ENCODE peak calls at places on chromosome 13, in four cellular contexts. One of them, this sample, is unnamed.

GRCh38 chr13:43546260-43546659 is 240.5 kb downstream of the ENOX1 start:
- DNase-seq in CD8-positive, alpha-beta T cell: no peak
- DNase-seq in lower lobe of right lung: no peak
- DNase-seq in thoracic aorta: no peak
- DNase-seq in this sample: no peak

GRCh38 chr13:102395174-102395573 is 6.7 kb downstream of the FGF14 start:
- DNase-seq in CD8-positive, alpha-beta T cell: no peak
- DNase-seq in lower lobe of right lung: no peak
- DNase-seq in thoracic aorta: no peak
- DNase-seq in this sample: no peak

GRCh38 chr13:28574617-28575142 is 79.8 kb upstream of the FLT1 start:
- DNase-seq in CD8-positive, alpha-beta T cell: no peak
- DNase-seq in lower lobe of right lung: no peak
- DNase-seq in thoracic aorta: no peak
- DNase-seq in this sample: no peak

GRCh38 chr13:105139048-105139379 is 1396.4 kb downstream of the EFNB2 start:
- DNase-seq in CD8-positive, alpha-beta T cell: no peak
- DNase-seq in lower lobe of right lung: no peak
- DNase-seq in thoracic aorta: no peak
- DNase-seq in this sample: no peak

GRCh38 chr13:78102121-78102677 is 183.6 kb upstream of the EDNRB start:
- DNase-seq in CD8-positive, alpha-beta T cell: no peak
- DNase-seq in lower lobe of right lung: no peak
- DNase-seq in thoracic aorta: no peak
- DNase-seq in this sample: no peak

GRCh38 chr13:105202384-105202783 is 1333.1 kb downstream of the EFNB2 start:
- DNase-seq in CD8-positive, alpha-beta T cell: no peak
- DNase-seq in lower lobe of right lung: no peak
- DNase-seq in thoracic aorta: no peak
- DNase-seq in this sample: no peak

GRCh38 chr13:41693434-41693833 is 236.1 kb downstream of the RGCC start:
- DNase-seq in CD8-positive, alpha-beta T cell: no peak
- DNase-seq in lower lobe of right lung: no peak
- DNase-seq in thoracic aorta: no peak
- DNase-seq in this sample: no peak

GRCh38 chr13:33349996-33350826 is 64.7 kb upstream of the STARD13 start:
- DNase-seq in CD8-positive, alpha-beta T cell: no peak
- DNase-seq in lower lobe of right lung: peak
- DNase-seq in thoracic aorta: no peak
- DNase-seq in this sample: no peak

DNA sequence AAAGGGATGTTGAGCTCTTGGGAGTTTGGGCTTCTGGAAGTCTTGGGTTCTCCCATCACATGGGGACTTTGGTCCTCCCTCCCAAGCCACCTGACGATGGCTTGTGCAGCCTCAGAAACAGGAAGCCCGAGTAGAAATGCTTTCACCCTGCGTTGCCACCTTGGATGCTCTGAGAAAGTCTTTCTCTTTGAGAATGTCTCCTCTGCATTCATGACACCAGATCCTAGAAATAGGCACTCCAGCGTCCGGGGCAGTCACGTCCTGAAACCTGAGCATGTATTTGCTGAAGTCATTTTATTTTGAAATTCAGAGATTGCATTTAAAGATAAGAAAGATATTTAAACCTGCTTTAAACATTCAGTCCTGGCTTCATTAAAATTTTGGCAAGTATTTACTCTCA is 34.4 kb downstream of the CUL4A start:
- DNase-seq in CD8-positive, alpha-beta T cell: no peak
- DNase-seq in lower lobe of right lung: no peak
- DNase-seq in thoracic aorta: no peak
- DNase-seq in this sample: no peak
- H3K27ac ChIP-seq in CD8-positive, alpha-beta T cell: no peak
- H3K27ac ChIP-seq in lower lobe of right lung: no peak
- H3K27ac ChIP-seq in thoracic aorta: no peak
- H3K27ac ChIP-seq in this sample: no peak

DNA sequence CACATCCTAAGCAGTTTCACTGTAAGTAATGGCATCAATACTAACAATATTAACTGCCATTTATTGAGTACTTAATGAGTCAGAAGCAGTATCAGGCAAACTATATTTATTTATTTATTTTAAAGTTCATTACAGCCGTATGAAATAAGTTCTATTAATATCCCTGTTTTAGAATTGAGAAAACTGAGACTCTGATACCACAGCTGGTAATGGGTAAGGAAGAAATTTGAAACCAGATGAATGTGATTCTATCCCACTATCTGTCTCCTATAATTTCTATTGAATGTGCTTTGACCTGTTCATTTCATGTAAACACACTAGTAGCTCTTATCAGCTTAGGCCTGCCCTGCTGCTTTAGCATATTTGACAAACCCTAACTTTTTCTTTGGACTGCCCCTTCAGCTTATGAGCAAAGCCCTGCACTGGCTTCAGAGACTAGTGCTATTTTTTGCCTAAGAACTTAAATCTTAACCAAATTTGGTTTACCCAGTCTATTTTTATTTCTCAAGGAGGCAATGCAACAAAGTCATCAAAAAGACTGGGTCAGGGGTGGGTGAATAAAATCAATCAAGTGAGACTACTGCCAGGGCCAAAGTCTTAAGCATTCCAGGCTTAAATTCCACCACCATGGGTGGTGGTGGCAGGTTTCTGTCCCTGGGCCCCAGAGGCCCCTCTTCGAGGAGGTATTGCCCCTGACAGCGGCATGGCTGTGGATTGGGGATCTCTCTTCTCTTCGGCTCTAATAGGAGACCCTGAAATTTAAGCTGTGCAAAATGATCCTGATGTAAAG is 143.4 kb downstream of the DLEU7 start:
- DNase-seq in CD8-positive, alpha-beta T cell: no peak
- DNase-seq in lower lobe of right lung: no peak
- DNase-seq in thoracic aorta: no peak
- DNase-seq in this sample: no peak
- H3K27ac ChIP-seq in CD8-positive, alpha-beta T cell: no peak
- H3K27ac ChIP-seq in lower lobe of right lung: no peak
- H3K27ac ChIP-seq in thoracic aorta: no peak
- H3K27ac ChIP-seq in this sample: no peak

DNA sequence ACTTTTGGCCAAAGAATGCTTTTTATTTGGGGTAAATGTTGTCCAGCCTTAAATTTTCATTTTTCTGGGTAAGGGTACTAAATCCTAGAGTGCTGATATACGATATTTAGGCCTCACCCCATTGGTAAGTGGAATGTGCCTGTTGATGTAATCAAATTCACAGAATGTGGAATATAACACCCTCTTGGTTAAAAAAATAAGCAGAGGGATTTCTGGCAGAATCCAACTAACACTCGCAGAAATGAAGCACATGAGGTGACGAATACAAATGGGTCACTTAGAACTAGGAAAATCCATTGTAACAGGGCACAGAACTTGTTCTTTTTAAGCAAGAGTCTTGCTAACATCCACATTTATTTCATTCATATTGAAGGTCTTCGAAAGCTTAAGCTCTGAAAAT is 320.3 kb downstream of the SHISA2 start:
- DNase-seq in CD8-positive, alpha-beta T cell: no peak
- DNase-seq in lower lobe of right lung: no peak
- DNase-seq in thoracic aorta: no peak
- DNase-seq in this sample: no peak
- H3K27ac ChIP-seq in CD8-positive, alpha-beta T cell: no peak
- H3K27ac ChIP-seq in lower lobe of right lung: no peak
- H3K27ac ChIP-seq in thoracic aorta: no peak
- H3K27ac ChIP-seq in this sample: no peak

GRCh38 chr13:99687728-99688397 is 186.6 kb downstream of the TM9SF2 start:
- DNase-seq in CD8-positive, alpha-beta T cell: no peak
- DNase-seq in lower lobe of right lung: no peak
- DNase-seq in thoracic aorta: no peak
- DNase-seq in this sample: no peak

GRCh38 chr13:99688776-99689175 is 187.5 kb downstream of the TM9SF2 start:
- DNase-seq in CD8-positive, alpha-beta T cell: no peak
- DNase-seq in lower lobe of right lung: no peak
- DNase-seq in thoracic aorta: no peak
- DNase-seq in this sample: no peak

GRCh38 chr13:99690426-99691189 is 189.3 kb downstream of the TM9SF2 start:
- DNase-seq in CD8-positive, alpha-beta T cell: no peak
- DNase-seq in lower lobe of right lung: no peak
- DNase-seq in thoracic aorta: no peak
- DNase-seq in this sample: no peak

GRCh38 chr13:99691552-99691951 is 190.3 kb downstream of the TM9SF2 start:
- DNase-seq in CD8-positive, alpha-beta T cell: no peak
- DNase-seq in lower lobe of right lung: no peak
- DNase-seq in thoracic aorta: no peak
- DNase-seq in this sample: no peak

GRCh38 chr13:99689955-99690354 is 188.7 kb downstream of the TM9SF2 start:
- DNase-seq in CD8-positive, alpha-beta T cell: no peak
- DNase-seq in lower lobe of right lung: no peak
- DNase-seq in thoracic aorta: no peak
- DNase-seq in this sample: no peak
- H3K27ac ChIP-seq in CD8-positive, alpha-beta T cell: no peak
- H3K27ac ChIP-seq in lower lobe of right lung: no peak
- H3K27ac ChIP-seq in thoracic aorta: no peak
- H3K27ac ChIP-seq in this sample: no peak

GRCh38 chr13:30235206-30235605 is 72.1 kb downstream of the KATNAL1 start:
- DNase-seq in CD8-positive, alpha-beta T cell: no peak
- DNase-seq in lower lobe of right lung: no peak
- DNase-seq in thoracic aorta: no peak
- DNase-seq in this sample: no peak
- H3K27ac ChIP-seq in CD8-positive, alpha-beta T cell: no peak
- H3K27ac ChIP-seq in lower lobe of right lung: no peak
- H3K27ac ChIP-seq in thoracic aorta: no peak
- H3K27ac ChIP-seq in this sample: no peak

GRCh38 chr13:50646070-50646469 is 197.4 kb downstream of the DLEU7 start:
- DNase-seq in CD8-positive, alpha-beta T cell: no peak
- DNase-seq in lower lobe of right lung: no peak
- DNase-seq in thoracic aorta: no peak
- DNase-seq in this sample: no peak

GRCh38 chr13:50650936-50651638 is 192.4 kb downstream of the DLEU7 start:
- DNase-seq in CD8-positive, alpha-beta T cell: no peak
- DNase-seq in lower lobe of right lung: no peak
- DNase-seq in thoracic aorta: no peak
- DNase-seq in this sample: no peak

GRCh38 chr13:50654341-50654740 is 189.2 kb downstream of the DLEU7 start:
- DNase-seq in CD8-positive, alpha-beta T cell: no peak
- DNase-seq in lower lobe of right lung: no peak
- DNase-seq in thoracic aorta: no peak
- DNase-seq in this sample: no peak

GRCh38 chr13:50651916-50652315 is 191.6 kb downstream of the DLEU7 start:
- DNase-seq in CD8-positive, alpha-beta T cell: no peak
- DNase-seq in lower lobe of right lung: no peak
- DNase-seq in thoracic aorta: no peak
- DNase-seq in this sample: no peak

GRCh38 chr13:50650478-50650877 is 193.0 kb downstream of the DLEU7 start:
- DNase-seq in CD8-positive, alpha-beta T cell: no peak
- DNase-seq in lower lobe of right lung: no peak
- DNase-seq in thoracic aorta: no peak
- DNase-seq in this sample: no peak
- H3K27ac ChIP-seq in CD8-positive, alpha-beta T cell: no peak
- H3K27ac ChIP-seq in lower lobe of right lung: no peak
- H3K27ac ChIP-seq in thoracic aorta: no peak
- H3K27ac ChIP-seq in this sample: no peak

DNA sequence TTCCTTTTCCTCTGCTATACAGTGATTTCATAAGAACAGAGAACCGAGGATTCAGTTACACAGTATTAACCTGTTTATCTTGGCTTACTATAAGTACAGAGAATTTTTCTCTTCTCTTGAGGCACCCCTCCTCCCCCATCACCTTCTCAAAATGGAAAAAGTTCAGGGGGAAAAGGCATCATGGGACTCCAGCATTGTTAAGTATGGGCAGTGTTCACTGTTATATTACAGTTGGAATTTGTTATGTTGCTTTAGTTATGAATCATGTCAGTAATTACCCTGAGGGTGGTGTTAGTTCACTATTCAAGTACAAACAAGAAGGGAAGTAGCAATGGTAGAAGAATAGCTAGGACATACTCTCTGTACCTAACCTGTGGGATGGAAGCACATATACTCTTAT is 12.1 kb downstream of the LPAR6 start:
- DNase-seq in CD8-positive, alpha-beta T cell: no peak
- DNase-seq in lower lobe of right lung: no peak
- DNase-seq in thoracic aorta: no peak
- DNase-seq in this sample: peak
- H3K27ac ChIP-seq in CD8-positive, alpha-beta T cell: no peak
- H3K27ac ChIP-seq in lower lobe of right lung: peak
- H3K27ac ChIP-seq in thoracic aorta: peak
- H3K27ac ChIP-seq in this sample: peak

GRCh38 chr13:50228527-50228926 is 213.3 kb downstream of the KCNRG start:
- DNase-seq in CD8-positive, alpha-beta T cell: no peak
- DNase-seq in lower lobe of right lung: no peak
- DNase-seq in thoracic aorta: no peak
- DNase-seq in this sample: no peak

GRCh38 chr13:50227356-50227755 is 212.1 kb downstream of the KCNRG start:
- DNase-seq in CD8-positive, alpha-beta T cell: no peak
- DNase-seq in lower lobe of right lung: no peak
- DNase-seq in thoracic aorta: no peak
- DNase-seq in this sample: no peak

GRCh38 chr13:50226515-50227147 is 211.4 kb downstream of the KCNRG start:
- DNase-seq in CD8-positive, alpha-beta T cell: no peak
- DNase-seq in lower lobe of right lung: no peak
- DNase-seq in thoracic aorta: no peak
- DNase-seq in this sample: no peak

GRCh38 chr13:50229935-50230334 is 214.7 kb downstream of the KCNRG start:
- DNase-seq in CD8-positive, alpha-beta T cell: no peak
- DNase-seq in lower lobe of right lung: no peak
- DNase-seq in thoracic aorta: no peak
- DNase-seq in this sample: no peak

DNA sequence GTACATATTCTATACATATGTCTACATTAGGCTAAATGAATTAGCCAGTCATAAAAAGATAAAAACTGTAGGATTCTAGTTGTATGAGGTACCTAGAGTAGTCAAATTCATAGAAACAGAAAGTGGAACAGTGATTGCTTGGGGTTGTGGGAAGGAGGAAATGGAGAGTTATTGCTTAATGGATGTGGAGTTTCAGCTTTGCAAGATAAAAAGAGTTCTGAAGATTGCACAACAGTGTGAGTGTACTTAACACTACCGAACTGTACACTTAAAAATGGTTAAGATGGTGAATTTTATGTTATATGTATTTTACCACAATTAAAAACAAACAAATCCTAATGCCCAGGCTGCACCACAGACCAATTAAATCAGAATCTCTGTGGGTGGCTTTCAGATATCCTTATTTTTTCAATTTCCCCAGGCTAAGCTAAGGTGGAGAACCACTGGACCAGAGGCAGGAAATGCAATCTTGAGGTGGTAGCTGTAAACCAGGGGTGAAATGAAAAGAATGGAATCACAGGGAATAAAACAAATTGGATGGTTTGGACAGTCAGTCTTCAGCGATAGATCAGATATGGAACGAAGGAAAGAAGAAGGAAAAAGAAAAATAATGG is 215.2 kb downstream of the KCNRG start:
- DNase-seq in CD8-positive, alpha-beta T cell: no peak
- DNase-seq in lower lobe of right lung: no peak
- DNase-seq in thoracic aorta: no peak
- DNase-seq in this sample: no peak
- H3K27ac ChIP-seq in CD8-positive, alpha-beta T cell: no peak
- H3K27ac ChIP-seq in lower lobe of right lung: peak
- H3K27ac ChIP-seq in thoracic aorta: no peak
- H3K27ac ChIP-seq in this sample: no peak